ENCODE peak calls at places on chromosome 6, in eight cellular contexts. W is RKO; G is cardiac septum; A is stimulated activated CD4-positive, alpha-beta T cell treated with anti-CD3 and anti-CD28 coated beads, Interleukin-15, amount 100 ng/mL, for 1 hour; D is DMS79 treated with DMSO at 0.1 percent for 48 hours; I is dorsolateral prefrontal cortex; E is activated T-helper 9 cell treated with anti-CD3 and anti-CD28 coated beads, Interleukin-2, amount 50 U/mL, for 16 hours; R is uterus. F is an unnamed sample.

GRCh38 chr6:163626073-163626867 is 211.8 kb downstream of the QKI start:
- DNase-seq in W (no peak), G (peak), A (no peak), D (no peak), I (no peak), E (no peak), R (no peak), F (no peak)

GRCh38 chr6:24666097-24666615 is 543 bp downstream of the TDP2 start:
- DNase-seq in W (peak), G (peak), A (peak), D (peak), I (peak), E (peak), R (peak), F (peak)

GRCh38 chr6:1865585-1865984 is 255.9 kb downstream of the FOXC1 start:
- DNase-seq in W (no peak), G (no peak), A (no peak), D (no peak), I (peak), E (no peak), R (no peak), F (no peak)

GRCh38 chr6:16239798-16240123 is 1.4 kb downstream of the GMPR start:
- DNase-seq in W (peak), G (no peak), A (no peak), D (no peak), I (no peak), E (no peak), R (no peak), F (no peak)

GRCh38 chr6:130966581-130966980 is 96.5 kb downstream of the EPB41L2 start:
- DNase-seq in W (no peak), G (no peak), A (no peak), D (no peak), I (no peak), E (no peak), R (no peak), F (no peak)

GRCh38 chr6:163507965-163508364 is 93.4 kb downstream of the QKI start:
- DNase-seq in W (no peak), G (no peak), A (no peak), D (no peak), I (no peak), E (no peak), R (no peak), F (no peak)

GRCh38 chr6:121522771-121523386 is 87.4 kb downstream of the GJA1 start:
- DNase-seq in W (no peak), G (no peak), A (no peak), D (no peak), I (no peak), E (no peak), R (no peak), F (no peak)

GRCh38 chr6:124577734-124578281 is 384.4 kb upstream of the RNF217 start:
- DNase-seq in W (no peak), G (no peak), A (no peak), D (no peak), I (no peak), E (no peak), R (no peak), F (no peak)

GRCh38 chr6:170063431-170063830 is 227.4 kb downstream of the DLL1 start:
- DNase-seq in W (no peak), G (peak), A (no peak), D (no peak), I (peak), E (no peak), R (peak), F (no peak)

GRCh38 chr6:118992186-118992795 is 57.3 kb upstream of the MCM9 start:
- DNase-seq in W (no peak), G (no peak), A (no peak), D (no peak), I (no peak), E (no peak), R (no peak), F (no peak)

GRCh38 chr6:132167966-132168365 is 216.8 kb upstream of the CCN2 start:
- DNase-seq in W (no peak), G (no peak), A (no peak), D (no peak), I (no peak), E (no peak), R (no peak), F (no peak)

GRCh38 chr6:139832906-139833305 is 458.5 kb upstream of the CITED2 start:
- DNase-seq in W (no peak), G (no peak), A (no peak), D (no peak), I (no peak), E (no peak), R (no peak), F (no peak)

GRCh38 chr6:158143700-158144099 is 24.4 kb downstream of the SERAC1 start:
- DNase-seq in W (peak), G (no peak), A (no peak), D (no peak), I (no peak), E (no peak), R (no peak), F (no peak)

GRCh38 chr6:156617376-156617775 is 159.8 kb upstream of the ARID1B start:
- DNase-seq in W (no peak), G (no peak), A (no peak), D (peak), I (no peak), E (no peak), R (no peak), F (no peak)

GRCh38 chr6:125050663-125051318 is 88.6 kb downstream of the RNF217 start:
- DNase-seq in W (no peak), G (no peak), A (no peak), D (no peak), I (no peak), E (no peak), R (no peak), F (no peak)

GRCh38 chr6:8940356-8940755 is 505.0 kb upstream of the SLC35B3 start:
- DNase-seq in W (no peak), G (no peak), A (no peak), D (no peak), I (no peak), E (no peak), R (no peak), F (no peak)

GRCh38 chr6:21067521-21067920 is 526.0 kb upstream of the SOX4 start:
- DNase-seq in W (no peak), G (no peak), A (no peak), D (no peak), I (no peak), E (no peak), R (no peak), F (no peak)

GRCh38 chr6:146359123-146359522 is 184.5 kb upstream of the RAB32 start:
- DNase-seq in W (no peak), G (no peak), A (no peak), D (no peak), I (no peak), E (no peak), R (no peak), F (no peak)

GRCh38 chr6:116531675-116532570 is 13.6 kb downstream of the TRAPPC3L start:
- DNase-seq in W (peak), G (no peak), A (peak), D (peak), I (no peak), E (peak), R (peak), F (no peak)

GRCh38 chr6:36028088-36028886 is 679 bp downstream of the MAPK14 start:
- DNase-seq in W (peak), G (peak), A (peak), D (peak), I (peak), E (peak), R (peak), F (no peak)

GRCh38 chr6:119966484-119966883 is 616.9 kb upstream of the MAN1A1 start:
- DNase-seq in W (no peak), G (no peak), A (no peak), D (no peak), I (no peak), E (no peak), R (no peak), F (no peak)

GRCh38 chr6:164359036-164359435 is 944.5 kb downstream of the QKI start:
- DNase-seq in W (no peak), G (no peak), A (no peak), D (no peak), I (no peak), E (no peak), R (no peak), F (no peak)

GRCh38 chr6:157440162-157440561 is 59.2 kb downstream of the ZDHHC14 start:
- DNase-seq in W (no peak), G (no peak), A (no peak), D (no peak), I (no peak), E (no peak), R (no peak), F (no peak)

GRCh38 chr6:112106562-112106961 is 19.2 kb downstream of the FAM229B start:
- DNase-seq in W (no peak), G (no peak), A (no peak), D (no peak), I (no peak), E (no peak), R (no peak), F (no peak)

GRCh38 chr6:39287601-39288000 is 26.6 kb downstream of the KCNK17 start:
- DNase-seq in W (no peak), G (no peak), A (no peak), D (no peak), I (no peak), E (no peak), R (no peak), F (no peak)

F was measured in cerebellar nuclear complex.